ENCODE peak calls at places on chromosomes 4 and X, in five cellular contexts. X is GM12878, Y is SK-N-SH, R is K562, J is HepG2. G is an unnamed sample.

GRCh38 chrX:153643431-153644351 is 3.3 kb upstream of the DUSP9 start:
- DNase-seq in J (no peak), X (no peak), Y (peak), R (peak), G (peak)

GRCh38 chrX:153818571-153819397 is 11.6 kb downstream of the PDZD4 start:
- DNase-seq in J (no peak), Y (peak), R (peak), X (no peak), G (peak)

GRCh38 chr4:183362916-183363542 is 40.8 kb upstream of the CLDN24 start:
- DNase-seq in X (no peak), Y (no peak), J (peak), R (peak), G (no peak)

GRCh38 chrX:72714471-72714916 is 388 bp upstream of the PHKA1 start:
- DNase-seq in J (peak), X (no peak), Y (peak), R (peak), G (peak)

GRCh38 chr4:73417973-73418372 is 13.9 kb downstream of the ALB start:
- DNase-seq in J (no peak), X (no peak), Y (no peak), R (no peak), G (no peak)

GRCh38 chr4:27986476-27986875 is 1125.8 kb downstream of the STIM2 start:
- DNase-seq in J (no peak), X (no peak), Y (no peak), R (no peak), G (no peak)

GRCh38 chr4:55654131-55654530 is 18.0 kb upstream of the NMU start:
- DNase-seq in Y (no peak), R (peak), X (no peak), J (no peak), G (no peak)

GRCh38 chr4:173538148-173538902 is 8.3 kb upstream of the HAND2 start:
- DNase-seq in R (no peak), X (no peak), Y (peak), J (no peak), G (peak)

GRCh38 chr4:53455766-53456165 is 78.3 kb downstream of the FIP1L1 start:
- DNase-seq in J (peak), R (no peak), X (no peak), Y (no peak), G (no peak)

GRCh38 chrX:108464604-108465003 is 25.0 kb downstream of the COL4A5 start:
- DNase-seq in Y (no peak), J (no peak), X (no peak), R (no peak), G (no peak)

GRCh38 chrX:55132416-55132815 is 43.6 kb downstream of the PAGE2 start:
- DNase-seq in R (no peak), X (no peak), J (no peak), Y (no peak), G (no peak)

GRCh38 chr4:15479913-15480185 is 10.2 kb downstream of the CC2D2A start:
- DNase-seq in X (no peak), Y (no peak), J (no peak), R (no peak), G (no peak)

GRCh38 chr4:5051210-5051691 is at the start of gene STK32B:
- DNase-seq in Y (peak), J (no peak), X (no peak), R (peak), G (peak)
- TF ChIP-seq FOXM1 in Y (no peak), J (no peak), X (no peak), R (no peak), G (no peak)

DNA sequence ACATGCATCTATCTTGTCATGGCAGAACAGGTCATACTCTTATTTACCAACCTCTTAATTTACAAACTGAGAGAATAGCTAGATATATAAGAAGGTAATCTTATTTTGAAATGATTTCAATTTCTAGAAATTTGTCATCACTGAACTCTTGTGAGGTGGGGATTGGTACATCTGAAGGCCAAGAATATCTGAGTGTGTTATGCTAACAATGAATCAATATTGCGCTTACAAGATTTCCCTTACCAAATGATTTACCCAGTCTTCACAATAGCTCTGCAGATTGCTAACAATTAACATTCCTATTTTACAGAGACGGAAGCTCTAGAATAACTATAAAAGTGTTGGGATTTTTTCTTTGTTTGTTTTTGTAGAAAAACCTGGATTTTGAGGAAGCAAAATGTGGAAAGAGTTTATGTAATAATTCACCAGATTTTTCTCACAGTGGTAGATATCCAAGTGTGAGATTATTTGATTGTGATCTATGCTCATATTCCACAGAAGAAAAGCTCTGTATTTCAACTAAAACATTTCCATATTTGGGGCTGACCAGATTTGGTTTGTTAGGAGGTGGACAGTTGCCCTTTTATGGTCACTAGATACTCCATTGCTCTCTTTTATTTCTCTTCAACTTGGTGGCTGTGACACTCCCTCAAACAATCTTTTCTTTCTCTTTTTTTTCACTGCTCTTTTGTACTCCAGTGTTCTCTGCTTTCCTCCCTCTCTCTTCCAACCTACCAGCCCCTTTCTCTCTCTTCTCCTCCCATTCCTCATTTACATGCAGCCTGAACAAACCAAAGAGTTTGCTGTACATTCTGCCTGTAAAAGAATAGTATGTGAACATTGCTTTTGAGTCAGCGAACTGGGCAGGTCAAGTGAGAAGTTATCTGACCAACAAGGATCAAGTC is 48.6 kb downstream of the RBPJ start:
- DNase-seq in X (no peak), R (no peak), Y (no peak), J (no peak), G (no peak)
- TF ChIP-seq FOXM1 in X (no peak), R (no peak), Y (no peak), J (no peak), G (no peak)

DNA sequence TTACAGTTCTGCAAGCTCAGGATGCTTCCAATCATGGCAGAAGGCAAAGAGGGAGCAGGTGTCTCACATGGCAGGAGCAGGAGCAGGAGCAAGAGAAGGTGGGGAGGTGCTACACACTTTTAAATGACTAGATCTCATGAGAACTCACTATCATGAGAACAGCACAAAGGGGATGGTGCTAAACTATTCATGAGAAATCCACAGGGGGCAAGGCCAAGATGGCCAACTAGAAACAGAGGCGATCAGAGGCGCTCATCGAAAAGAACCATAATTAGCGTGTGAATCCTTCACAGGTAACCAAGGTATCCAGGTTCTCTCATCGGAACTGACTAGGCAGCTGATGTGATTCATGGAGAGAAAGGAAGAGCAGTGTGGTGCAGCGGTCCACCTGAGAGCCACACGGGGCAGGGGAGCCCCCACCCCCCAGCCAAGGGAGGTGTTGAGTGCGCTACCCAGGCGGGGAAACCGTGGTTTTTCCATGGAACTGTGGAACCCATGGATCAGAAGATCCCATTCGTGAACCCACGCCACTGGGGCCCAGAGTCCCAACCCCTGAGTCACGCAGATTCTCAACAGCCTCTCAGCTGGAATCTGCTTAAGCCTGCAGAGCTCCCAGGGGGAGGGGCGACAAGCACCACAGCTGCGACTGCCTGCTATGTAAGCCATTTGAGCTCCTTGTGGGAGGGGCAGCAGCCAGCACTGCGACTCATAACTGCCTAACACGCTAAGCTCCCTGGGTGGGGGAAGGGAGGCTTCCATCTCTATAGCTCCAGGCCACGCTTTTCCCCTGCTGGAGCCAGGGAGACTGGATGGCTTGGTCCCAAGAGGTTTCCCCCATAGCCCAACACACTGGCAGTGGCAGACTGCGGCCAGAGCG is 46.7 kb downstream of the FGF16 start:
- DNase-seq in X (no peak), R (peak), J (peak), Y (no peak), G (peak)
- TF ChIP-seq FOXM1 in X (no peak), R (no peak), J (no peak), Y (no peak), G (no peak)

GRCh38 chr4:187992971-187993370 is 2.6 kb upstream of the ZFP42 start:
- DNase-seq in R (no peak), X (no peak), J (no peak), Y (no peak), G (no peak)

GRCh38 chr4:187999406-187999932 is 3.9 kb downstream of the ZFP42 start:
- DNase-seq in X (no peak), R (no peak), Y (no peak), J (no peak), G (no peak)

GRCh38 chr4:187996502-187997177 is 1.1 kb downstream of the ZFP42 start:
- DNase-seq in X (no peak), Y (no peak), J (no peak), R (no peak), G (no peak)

GRCh38 chr4:187993827-187994226 is 1.7 kb upstream of the ZFP42 start:
- DNase-seq in Y (no peak), X (no peak), J (no peak), R (peak), G (peak)

GRCh38 chr4:187995322-187996207 is at the start of gene ZFP42:
- DNase-seq in Y (no peak), X (no peak), R (no peak), J (no peak), G (no peak)
- TF ChIP-seq FOXM1 in Y (no peak), X (no peak), R (no peak), J (no peak), G (no peak)